ENCODE peak calls at places on chromosomes 7 and 10, in nine cellular contexts. I is EL; K is effector memory CD8-positive, alpha-beta T cell; H is activated T-cell treated with anti-CD3 and anti-CD28 coated beads, Interleukin-2, amount 50 U/mL, for 4 hours; W is heart left ventricle; Q is IMR-90; T is NCI-H510A; L is endothelial cell; E is effector memory CD4-positive, alpha-beta T cell. O is an unnamed sample.

GRCh38 chr7:128863433-128863989 is 855 bp downstream of the ATP6V1F start:
- DNase-seq in H (peak; percentile 22), T (peak; percentile 31), L (peak; percentile 60), I (peak; percentile 75), W (no peak), Q (peak; percentile 74), E (no peak), K (peak; percentile 35), O (no peak)

GRCh38 chr7:36315309-36315948 is 74.2 kb upstream of the ANLN start:
- DNase-seq in W (no peak), L (no peak), E (no peak), H (no peak), K (no peak), Q (no peak), I (no peak), T (no peak), O (no peak)

GRCh38 chr7:2120841-2121830 is 111.6 kb downstream of the MAD1L1 start:
- DNase-seq in W (no peak), Q (no peak), K (no peak), L (no peak), I (no peak), H (no peak), T (no peak), E (no peak), O (no peak)

GRCh38 chr10:117678106-117678505 is 135.6 kb downstream of the EMX2 start:
- DNase-seq in I (peak; percentile 10), E (no peak), T (no peak), H (no peak), Q (no peak), W (no peak), L (no peak), K (no peak), O (no peak)

GRCh38 chr10:111974325-111974724 is 209.2 kb downstream of the GPAM start:
- DNase-seq in Q (no peak), I (no peak), H (no peak), W (no peak), T (no peak), L (no peak), E (no peak), K (no peak), O (no peak)

GRCh38 chr10:43667317-43667731 is 18.6 kb upstream of the ZNF32 start:
- DNase-seq in W (no peak), Q (peak; percentile 13), H (no peak), T (no peak), L (no peak), I (peak; percentile 59), E (no peak), K (no peak), O (no peak)

GRCh38 chr10:65219444-65219843 is 1698.2 kb downstream of the REEP3 start:
- DNase-seq in W (no peak), K (no peak), L (no peak), E (no peak), I (no peak), H (no peak), Q (no peak), T (no peak), O (no peak)

GRCh38 chr10:93821051-93821772 is 63.5 kb downstream of the LGI1 start:
- DNase-seq in Q (peak; percentile 58), T (no peak), K (no peak), W (no peak), L (no peak), I (peak; percentile 55), E (no peak), H (no peak), O (peak; percentile 27)

GRCh38 chr10:130221456-130222375 is 85.5 kb downstream of the GLRX3 start:
- DNase-seq in T (no peak), H (no peak), K (no peak), I (no peak), L (no peak), E (no peak), W (no peak), Q (no peak), O (no peak)